ENCODE peak calls at places on chromosome 1, in four cellular contexts. P, Y, S and I are unnamed samples.

GRCh38 chr1:24984800-24985552 is 54.9 kb upstream of the RUNX3 start:
- DNase-seq in P (no peak), Y (peak), S (no peak), I (no peak)

GRCh38 chr1:72567511-72567910 is 285.2 kb upstream of the NEGR1 start:
- DNase-seq in P (no peak), Y (no peak), S (peak), I (no peak)

GRCh38 chr1:33377750-33378149 is 53.1 kb downstream of the PHC2 start:
- DNase-seq in P (no peak), Y (no peak), S (peak), I (no peak)

GRCh38 chr1:168121314-168122029 is 15.3 kb downstream of the GPR161 start:
- DNase-seq in P (no peak), Y (no peak), S (peak), I (no peak)

GRCh38 chr1:225908773-225909172 is 15.3 kb downstream of the PYCR2 start:
- DNase-seq in P (no peak), Y (peak), S (no peak), I (no peak)

GRCh38 chr1:64811131-64811530 is 66.3 kb downstream of the RAVER2 start:
- DNase-seq in P (no peak), Y (no peak), S (no peak), I (no peak)

GRCh38 chr1:205192287-205192686 is 19.2 kb downstream of the DSTYK start:
- DNase-seq in P (peak), Y (no peak), S (no peak), I (no peak)

GRCh38 chr1:92768286-92768685 is 16.6 kb downstream of the EVI5 start:
- DNase-seq in P (no peak), Y (no peak), S (no peak), I (no peak)

GRCh38 chr1:100927276-100927675 is 31.4 kb downstream of the SLC30A7 start:
- DNase-seq in P (no peak), Y (peak), S (no peak), I (no peak)

GRCh38 chr1:25576459-25577150 is 33.2 kb downstream of the LDLRAP1 start:
- DNase-seq in P (no peak), Y (no peak), S (no peak), I (no peak)

GRCh38 chr1:37795340-37796110 is 1.9 kb downstream of the MANEAL start:
- DNase-seq in P (peak), Y (peak), S (peak), I (peak)

GRCh38 chr1:100232156-100232555 is 17.5 kb downstream of the DBT start:
- DNase-seq in P (no peak), Y (no peak), S (no peak), I (no peak)

GRCh38 chr1:86648255-86648654 is 56.1 kb upstream of the SH3GLB1 start:
- DNase-seq in P (no peak), Y (peak), S (peak), I (no peak)

GRCh38 chr1:2205191-2205952 is 10.8 kb upstream of the FAAP20 start:
- DNase-seq in P (peak), Y (peak), S (peak), I (peak)

GRCh38 chr1:60960846-60961542 is 121.4 kb upstream of the NFIA start:
- DNase-seq in P (no peak), Y (no peak), S (no peak), I (no peak)

GRCh38 chr1:25430073-25430665 is 528 bp upstream of the MACO1 start:
- DNase-seq in P (peak), Y (peak), S (peak), I (peak)

GRCh38 chr1:51535006-51535592 is 16.0 kb upstream of the EPS15 start:
- DNase-seq in P (peak), Y (peak), S (peak), I (peak)

GRCh38 chr1:105204836-105205371 is 1455.2 kb downstream of the AMY1C start:
- DNase-seq in P (peak), Y (peak), S (no peak), I (no peak)

GRCh38 chr1:166840309-166841302 is 1.3 kb downstream of the POGK start:
- DNase-seq in P (no peak), Y (peak), S (peak), I (no peak)

GRCh38 chr1:214634267-214634666 is 31.3 kb downstream of the CENPF start:
- DNase-seq in P (no peak), Y (no peak), S (no peak), I (no peak)

GRCh38 chr1:16128338-16128741 is 27.5 kb downstream of the EPHA2 start:
- DNase-seq in P (no peak), Y (no peak), S (no peak), I (no peak)

GRCh38 chr1:9996624-9997582 is at the start of gene RBP7:
- DNase-seq in P (peak), Y (peak), S (no peak), I (peak)

GRCh38 chr1:176789571-176790090 is 326.7 kb downstream of the PAPPA2 start:
- DNase-seq in P (no peak), Y (peak), S (no peak), I (no peak)

GRCh38 chr1:8687053-8687452 is 130.4 kb downstream of the RERE start:
- DNase-seq in P (no peak), Y (no peak), S (peak), I (no peak)

GRCh38 chr1:226083303-226084101 is 21.0 kb downstream of the H3-3A start:
- DNase-seq in P (peak), Y (peak), S (peak), I (peak)

GRCh38 chr1:22418352-22418751 is 33.3 kb upstream of the ZBTB40 start:
- DNase-seq in P (no peak), Y (no peak), S (no peak), I (no peak)

GRCh38 chr1:81157686-81158085 is 643.0 kb upstream of the ADGRL2 start:
- DNase-seq in P (no peak), Y (no peak), S (no peak), I (no peak)

GRCh38 chr1:147890177-147890790 is 12.3 kb upstream of the GJA8 start:
- DNase-seq in P (peak), Y (peak), S (peak), I (peak)

DNA sequence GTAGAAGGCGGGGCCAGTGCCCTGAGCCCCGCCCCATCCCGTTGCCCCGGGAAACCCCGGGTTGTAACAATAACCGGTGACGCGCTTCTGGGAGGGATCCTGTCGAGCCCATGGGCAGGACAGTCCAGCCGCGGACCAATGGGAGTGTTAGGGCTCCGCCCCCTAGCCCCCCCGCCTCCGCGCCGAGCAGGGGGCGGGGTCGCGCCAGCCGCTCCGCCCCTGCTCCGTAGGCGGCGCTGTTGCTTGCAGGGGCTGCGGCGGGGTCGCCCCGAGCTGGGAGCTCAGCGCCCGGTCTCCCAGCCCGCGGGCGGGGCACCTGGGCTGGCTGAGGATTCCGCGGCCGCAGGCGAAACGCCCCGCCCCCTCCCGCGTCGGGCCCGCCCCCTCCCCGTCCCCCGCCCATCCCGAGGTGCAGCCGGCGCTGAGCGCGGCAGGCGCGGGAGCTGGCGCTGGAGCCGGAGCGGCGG is at the start of gene FOXO6:
- DNase-seq in P (peak), Y (peak), S (peak), I (peak)
- H2BK15ac ChIP-seq in P (no peak), Y (no peak), S (no peak), I (peak)

GRCh38 chr1:53703174-53703573 is 35.8 kb downstream of the GLIS1 start:
- DNase-seq in P (no peak), Y (no peak), S (no peak), I (no peak)
- H2BK15ac ChIP-seq in P (no peak), Y (no peak), S (no peak), I (no peak)

DNA sequence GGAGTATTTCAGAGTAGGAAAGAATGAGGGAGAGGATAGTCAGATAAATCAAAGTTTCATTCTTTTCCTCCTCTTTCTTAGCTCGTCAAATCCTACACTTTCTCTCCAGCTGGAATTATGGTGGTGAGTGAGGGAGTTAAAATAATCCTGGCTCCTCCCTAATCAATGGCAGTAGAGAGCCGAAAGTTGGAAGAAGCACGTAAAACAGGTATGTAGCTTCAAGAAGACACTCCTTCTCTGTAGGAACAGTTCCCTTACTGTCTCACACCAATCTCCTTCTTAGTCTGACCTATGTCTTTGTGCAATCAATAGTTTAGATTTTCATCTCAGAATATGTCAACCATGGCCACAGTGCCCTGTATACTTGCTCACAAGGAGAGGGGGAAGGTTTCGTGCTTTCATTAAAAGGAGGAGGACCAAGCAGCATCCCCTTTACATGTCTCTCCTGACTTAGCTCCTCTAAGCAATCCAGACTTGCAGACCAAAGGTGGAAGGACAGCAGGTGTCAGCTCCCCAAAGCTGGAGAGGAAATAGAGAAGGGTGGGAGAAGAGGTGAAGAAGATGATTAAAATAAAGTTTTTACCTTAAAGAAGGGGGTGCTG is 872 bp downstream of the MINDY1 start:
- DNase-seq in P (no peak), Y (no peak), S (no peak), I (no peak)
- H2BK15ac ChIP-seq in P (no peak), Y (no peak), S (no peak), I (no peak)

DNA sequence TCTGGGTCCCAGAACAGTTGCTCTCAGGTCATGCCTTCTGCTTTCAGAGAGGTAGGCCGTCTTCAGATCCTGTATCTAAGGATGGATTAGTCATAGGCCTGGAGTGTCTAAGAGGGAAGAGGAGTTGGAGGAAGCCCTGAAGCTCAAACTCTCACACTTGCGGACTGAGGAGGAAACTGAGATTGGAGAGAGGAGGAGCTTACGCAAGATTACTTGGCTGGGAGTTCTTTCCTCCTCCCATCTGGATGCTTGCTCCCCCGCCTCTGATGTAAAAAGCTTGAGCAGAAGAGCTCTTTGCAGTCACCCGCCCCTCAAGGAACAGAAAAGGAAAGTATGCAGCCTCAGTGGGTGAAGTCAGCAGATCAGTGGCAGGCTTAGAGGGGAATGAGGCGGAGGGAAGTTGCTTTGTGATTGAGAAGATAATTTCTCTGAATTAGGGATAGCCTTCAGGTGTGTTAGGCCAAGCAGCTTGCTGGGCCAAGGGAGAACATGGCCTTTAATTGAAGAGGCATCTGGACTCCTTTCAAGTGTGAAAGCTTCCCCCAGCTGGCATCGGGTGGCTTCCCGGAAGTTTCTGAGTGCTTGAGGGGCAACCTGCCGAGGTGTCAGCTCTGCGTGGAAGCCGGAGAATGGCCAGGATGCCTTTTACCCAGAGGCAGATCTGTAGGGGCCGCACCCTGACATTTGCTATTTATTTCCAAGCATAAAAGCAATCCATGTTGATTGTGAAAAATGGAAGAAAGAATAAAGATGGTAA is 6.6 kb downstream of the ADORA1 start:
- DNase-seq in P (no peak), Y (peak), S (peak), I (no peak)
- H2BK15ac ChIP-seq in P (no peak), Y (no peak), S (no peak), I (peak)

GRCh38 chr1:5526822-5527551 is 465.2 kb downstream of the NPHP4 start:
- DNase-seq in P (no peak), Y (no peak), S (no peak), I (no peak)

GRCh38 chr1:5532811-5533210 is 459.4 kb downstream of the NPHP4 start:
- DNase-seq in P (no peak), Y (no peak), S (no peak), I (no peak)
- H2BK15ac ChIP-seq in P (no peak), Y (no peak), S (no peak), I (no peak)